ENCODE peak calls at places on chromosomes 12 and 14, in six cellular contexts. R, C, S, V, Y and I are unnamed samples.

GRCh38 chr14:82394916-82395315 is 861.3 kb upstream of the SEL1L start:
- DNase-seq in C (no peak), R (no peak), V (no peak), Y (no peak), S (no peak), I (no peak)

GRCh38 chr12:49809369-49810158 is 18.6 kb downstream of the NCKAP5L start:
- DNase-seq in V (peak; percentile 53), Y (no peak), S (no peak), C (no peak), R (peak; percentile 54), I (peak; percentile 53)

GRCh38 chr14:46034305-46034704 is 617.3 kb downstream of the RPL10L start:
- DNase-seq in S (peak; percentile 44), Y (peak; percentile 15), R (no peak), C (no peak), V (no peak), I (peak; percentile 35)

GRCh38 chr12:57713209-57713608 is 19.3 kb downstream of the OS9 start:
- DNase-seq in C (no peak), V (no peak), S (no peak), R (no peak), Y (no peak), I (no peak)

GRCh38 chr12:2267624-2268477 is 215.1 kb downstream of the CACNA1C start:
- DNase-seq in C (peak; percentile 54), Y (no peak), V (peak; percentile 59), R (no peak), S (peak; percentile 51), I (peak; percentile 62)

GRCh38 chr12:20520572-20520971 is 152.2 kb downstream of the PDE3A start:
- DNase-seq in C (no peak), V (no peak), R (no peak), S (no peak), Y (no peak), I (no peak)

GRCh38 chr14:88322505-88323085 is 474 bp downstream of the KCNK10 start:
- DNase-seq in S (no peak), R (no peak), C (no peak), V (no peak), Y (no peak), I (no peak)

GRCh38 chr12:89862511-89863331 is 154.1 kb upstream of the ATP2B1 start:
- DNase-seq in C (no peak), R (no peak), Y (no peak), V (peak; percentile 36), S (no peak), I (no peak)

GRCh38 chr12:69123909-69124638 is 115.3 kb upstream of the CPSF6 start:
- DNase-seq in Y (no peak), R (no peak), C (no peak), S (no peak), V (no peak), I (no peak)

GRCh38 chr12:29043069-29043468 is 106.0 kb upstream of the FAR2 start:
- DNase-seq in V (peak; percentile 23), C (peak; percentile 78), S (no peak), R (no peak), Y (no peak), I (no peak)

GRCh38 chr12:103780093-103780440 is 61.0 kb downstream of the NT5DC3 start:
- DNase-seq in V (peak; percentile 50), C (peak; percentile 46), Y (no peak), R (no peak), S (no peak), I (no peak)
- H3K79me1 ChIP-seq in V (peaks cover 23% of the 10 kb centered on the region), C (no peaks in the 10 kb centered on the region), Y (no peaks in the 10 kb centered on the region), R (no peaks in the 10 kb centered on the region), S (no peaks in the 10 kb centered on the region), I (no peaks in the 10 kb centered on the region)

GRCh38 chr14:68216957-68217356 is 397.4 kb downstream of the RAD51B start:
- DNase-seq in Y (no peak), R (no peak), V (no peak), C (no peak), S (no peak), I (peak; percentile 74)

GRCh38 chr14:68215628-68216027 is 396.0 kb downstream of the RAD51B start:
- DNase-seq in R (no peak), Y (no peak), S (no peak), V (no peak), C (no peak), I (no peak)

GRCh38 chr14:68217891-68218290 is 398.3 kb downstream of the RAD51B start:
- DNase-seq in Y (no peak), C (no peak), R (no peak), S (no peak), V (no peak), I (no peak)

GRCh38 chr14:68214431-68214830 is 394.9 kb downstream of the RAD51B start:
- DNase-seq in R (no peak), Y (no peak), V (no peak), C (no peak), S (no peak), I (no peak)

DNA sequence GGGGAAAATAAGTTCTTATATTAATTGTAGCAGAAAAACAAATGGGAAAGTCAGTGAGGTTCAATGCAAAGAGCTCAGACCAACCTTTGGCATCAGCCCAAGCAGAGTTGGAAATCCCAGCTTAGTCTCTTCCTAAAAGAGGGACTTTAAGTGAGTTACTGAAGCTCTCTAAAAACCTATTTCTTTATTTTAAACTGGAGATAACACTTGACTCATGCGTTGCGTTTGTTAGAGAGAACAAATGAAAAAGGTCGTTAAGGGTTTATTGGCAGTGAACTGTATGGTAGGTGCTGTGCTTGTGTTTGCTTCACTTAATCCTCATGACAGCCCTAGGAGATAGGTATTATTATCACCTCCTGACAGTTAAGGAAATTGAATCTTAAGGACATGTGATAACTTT is 396.5 kb downstream of the RAD51B start:
- DNase-seq in R (no peak), V (no peak), Y (no peak), S (no peak), C (no peak), I (peak; percentile 29)
- H2BK15ac ChIP-seq in R (no peak overlapping the region), V (no peak overlapping the region), Y (no peak overlapping the region), S (no peak overlapping the region), C (no peak overlapping the region), I (no peak overlapping the region)

GRCh38 chr14:71583705-71584104 is 348.5 kb upstream of the RGS6 start:
- DNase-seq in R (no peak), S (no peak), C (no peak), Y (no peak), V (no peak), I (no peak)
- H3K79me1 ChIP-seq in R (no peaks in the 10 kb centered on the region), S (no peaks in the 10 kb centered on the region), C (peaks cover 63% of the 10 kb centered on the region), Y (peaks cover 2% of the 10 kb centered on the region), V (peaks cover 6% of the 10 kb centered on the region), I (peaks cover 3% of the 10 kb centered on the region)

GRCh38 chr14:65045691-65046090 is 56.6 kb downstream of the MAX start:
- DNase-seq in S (no peak), R (no peak), Y (no peak), C (no peak), V (no peak), I (no peak)
- H2BK15ac ChIP-seq in S (no peak overlapping the region), R (no peak overlapping the region), Y (no peak overlapping the region), C (no peak overlapping the region), V (no peak overlapping the region), I (no peak overlapping the region)